ENCODE peak calls at places on chromosomes 6 and 20, in seven cellular contexts. One of them, this sample, is unnamed.

GRCh38 chr6:22451960-22452359 is 117.4 kb upstream of the HDGFL1 start:
- DNase-seq in RWPE1: no peak
- DNase-seq in body of pancreas: no peak
- DNase-seq in cardiac muscle cell: no peak
- DNase-seq in activated CD8-positive, alpha-beta T cell treated with anti-CD3 and anti-CD28 coated beads for 36 hours: no peak
- DNase-seq in spleen: no peak
- DNase-seq in H9: no peak
- DNase-seq in this sample: no peak

GRCh38 chr6:27541212-27541931 is 68.5 kb upstream of the ZNF184 start:
- DNase-seq in activated CD8-positive, alpha-beta T cell treated with anti-CD3 and anti-CD28 coated beads for 36 hours: peak
- DNase-seq in body of pancreas: no peak
- DNase-seq in spleen: no peak
- DNase-seq in cardiac muscle cell: no peak
- DNase-seq in H9: peak
- DNase-seq in RWPE1: no peak
- DNase-seq in this sample: no peak

GRCh38 chr20:34546751-34547181 is 11.8 kb upstream of the MAP1LC3A start:
- DNase-seq in H9: no peak
- DNase-seq in activated CD8-positive, alpha-beta T cell treated with anti-CD3 and anti-CD28 coated beads for 36 hours: no peak
- DNase-seq in spleen: no peak
- DNase-seq in body of pancreas: no peak
- DNase-seq in RWPE1: no peak
- DNase-seq in cardiac muscle cell: no peak
- DNase-seq in this sample: no peak

GRCh38 chr6:163802267-163802666 is 387.7 kb downstream of the QKI start:
- DNase-seq in activated CD8-positive, alpha-beta T cell treated with anti-CD3 and anti-CD28 coated beads for 36 hours: no peak
- DNase-seq in H9: no peak
- DNase-seq in body of pancreas: no peak
- DNase-seq in spleen: no peak
- DNase-seq in cardiac muscle cell: no peak
- DNase-seq in RWPE1: no peak
- DNase-seq in this sample: no peak

GRCh38 chr20:36485286-36485685 is 56.0 kb upstream of the MYL9 start:
- DNase-seq in activated CD8-positive, alpha-beta T cell treated with anti-CD3 and anti-CD28 coated beads for 36 hours: no peak
- DNase-seq in body of pancreas: no peak
- DNase-seq in H9: no peak
- DNase-seq in cardiac muscle cell: no peak
- DNase-seq in spleen: no peak
- DNase-seq in RWPE1: no peak
- DNase-seq in this sample: no peak

GRCh38 chr6:89160693-89161092 is 14.8 kb downstream of the PM20D2 start:
- DNase-seq in activated CD8-positive, alpha-beta T cell treated with anti-CD3 and anti-CD28 coated beads for 36 hours: no peak
- DNase-seq in H9: no peak
- DNase-seq in body of pancreas: no peak
- DNase-seq in spleen: no peak
- DNase-seq in cardiac muscle cell: no peak
- DNase-seq in RWPE1: no peak
- DNase-seq in this sample: no peak

GRCh38 chr20:46551508-46552280 is 1.2 kb upstream of the OCSTAMP start:
- DNase-seq in spleen: no peak
- DNase-seq in H9: no peak
- DNase-seq in RWPE1: no peak
- DNase-seq in body of pancreas: no peak
- DNase-seq in activated CD8-positive, alpha-beta T cell treated with anti-CD3 and anti-CD28 coated beads for 36 hours: no peak
- DNase-seq in cardiac muscle cell: no peak
- DNase-seq in this sample: no peak

GRCh38 chr6:153129873-153130514 is 1.1 kb downstream of the RGS17 start:
- DNase-seq in H9: no peak
- DNase-seq in spleen: peak
- DNase-seq in RWPE1: peak
- DNase-seq in activated CD8-positive, alpha-beta T cell treated with anti-CD3 and anti-CD28 coated beads for 36 hours: no peak
- DNase-seq in cardiac muscle cell: peak
- DNase-seq in body of pancreas: no peak
- DNase-seq in this sample: peak

GRCh38 chr20:64142546-64142945 is 21.7 kb upstream of the MYT1 start:
- DNase-seq in RWPE1: no peak
- DNase-seq in spleen: peak
- DNase-seq in cardiac muscle cell: no peak
- DNase-seq in H9: no peak
- DNase-seq in activated CD8-positive, alpha-beta T cell treated with anti-CD3 and anti-CD28 coated beads for 36 hours: no peak
- DNase-seq in body of pancreas: no peak
- DNase-seq in this sample: no peak

GRCh38 chr20:10984899-10985298 is 311.1 kb upstream of the JAG1 start:
- DNase-seq in activated CD8-positive, alpha-beta T cell treated with anti-CD3 and anti-CD28 coated beads for 36 hours: no peak
- DNase-seq in H9: no peak
- DNase-seq in cardiac muscle cell: no peak
- DNase-seq in spleen: no peak
- DNase-seq in body of pancreas: no peak
- DNase-seq in RWPE1: no peak
- DNase-seq in this sample: no peak

GRCh38 chr6:109187399-109188114 is 92.2 kb downstream of the CEP57L1 start:
- DNase-seq in activated CD8-positive, alpha-beta T cell treated with anti-CD3 and anti-CD28 coated beads for 36 hours: peak
- DNase-seq in body of pancreas: peak
- DNase-seq in H9: peak
- DNase-seq in spleen: peak
- DNase-seq in cardiac muscle cell: peak
- DNase-seq in RWPE1: peak
- DNase-seq in this sample: peak

GRCh38 chr6:75546401-75546800 is 52.8 kb upstream of the FILIP1 start:
- DNase-seq in H9: no peak
- DNase-seq in body of pancreas: no peak
- DNase-seq in cardiac muscle cell: peak
- DNase-seq in RWPE1: peak
- DNase-seq in spleen: no peak
- DNase-seq in activated CD8-positive, alpha-beta T cell treated with anti-CD3 and anti-CD28 coated beads for 36 hours: no peak
- DNase-seq in this sample: no peak

GRCh38 chr6:62711750-62712149 is 425.7 kb upstream of the KHDRBS2 start:
- DNase-seq in spleen: no peak
- DNase-seq in RWPE1: no peak
- DNase-seq in body of pancreas: no peak
- DNase-seq in activated CD8-positive, alpha-beta T cell treated with anti-CD3 and anti-CD28 coated beads for 36 hours: no peak
- DNase-seq in H9: no peak
- DNase-seq in cardiac muscle cell: no peak
- DNase-seq in this sample: no peak

GRCh38 chr6:45728674-45729073 is 287.0 kb downstream of the CLIC5 start:
- DNase-seq in body of pancreas: no peak
- DNase-seq in cardiac muscle cell: peak
- DNase-seq in activated CD8-positive, alpha-beta T cell treated with anti-CD3 and anti-CD28 coated beads for 36 hours: no peak
- DNase-seq in H9: no peak
- DNase-seq in spleen: no peak
- DNase-seq in RWPE1: peak
- DNase-seq in this sample: no peak

GRCh38 chr6:128327890-128328289 is 192.5 kb downstream of the PTPRK start:
- DNase-seq in H9: peak
- DNase-seq in RWPE1: no peak
- DNase-seq in cardiac muscle cell: peak
- DNase-seq in body of pancreas: no peak
- DNase-seq in spleen: no peak
- DNase-seq in activated CD8-positive, alpha-beta T cell treated with anti-CD3 and anti-CD28 coated beads for 36 hours: peak
- DNase-seq in this sample: peak

GRCh38 chr6:90179190-90180169 is 117.2 kb downstream of the BACH2 start:
- DNase-seq in H9: no peak
- DNase-seq in body of pancreas: no peak
- DNase-seq in cardiac muscle cell: peak
- DNase-seq in RWPE1: no peak
- DNase-seq in activated CD8-positive, alpha-beta T cell treated with anti-CD3 and anti-CD28 coated beads for 36 hours: peak
- DNase-seq in spleen: no peak
- DNase-seq in this sample: no peak
- TF ChIP-seq CTCF in H9: peak
- TF ChIP-seq CTCF in body of pancreas: peak
- TF ChIP-seq CTCF in cardiac muscle cell: peak
- TF ChIP-seq CTCF in RWPE1: no peak
- TF ChIP-seq CTCF in activated CD8-positive, alpha-beta T cell treated with anti-CD3 and anti-CD28 coated beads for 36 hours: peak
- TF ChIP-seq CTCF in spleen: no peak
- TF ChIP-seq CTCF in this sample: no peak

GRCh38 chr6:11908706-11909105 is 103.4 kb upstream of the HIVEP1 start:
- DNase-seq in cardiac muscle cell: no peak
- DNase-seq in H9: no peak
- DNase-seq in RWPE1: no peak
- DNase-seq in body of pancreas: no peak
- DNase-seq in activated CD8-positive, alpha-beta T cell treated with anti-CD3 and anti-CD28 coated beads for 36 hours: no peak
- DNase-seq in spleen: no peak
- DNase-seq in this sample: no peak

GRCh38 chr6:11909696-11910132 is 102.4 kb upstream of the HIVEP1 start:
- DNase-seq in activated CD8-positive, alpha-beta T cell treated with anti-CD3 and anti-CD28 coated beads for 36 hours: no peak
- DNase-seq in cardiac muscle cell: peak
- DNase-seq in RWPE1: no peak
- DNase-seq in body of pancreas: no peak
- DNase-seq in H9: no peak
- DNase-seq in spleen: no peak
- DNase-seq in this sample: no peak

GRCh38 chr6:11911535-11911934 is 100.6 kb upstream of the HIVEP1 start:
- DNase-seq in body of pancreas: no peak
- DNase-seq in H9: no peak
- DNase-seq in spleen: no peak
- DNase-seq in RWPE1: no peak
- DNase-seq in activated CD8-positive, alpha-beta T cell treated with anti-CD3 and anti-CD28 coated beads for 36 hours: no peak
- DNase-seq in cardiac muscle cell: no peak
- DNase-seq in this sample: no peak

GRCh38 chr6:11918021-11918738 is 93.9 kb upstream of the HIVEP1 start:
- DNase-seq in RWPE1: no peak
- DNase-seq in H9: no peak
- DNase-seq in spleen: no peak
- DNase-seq in cardiac muscle cell: peak
- DNase-seq in activated CD8-positive, alpha-beta T cell treated with anti-CD3 and anti-CD28 coated beads for 36 hours: no peak
- DNase-seq in body of pancreas: no peak
- DNase-seq in this sample: no peak

DNA sequence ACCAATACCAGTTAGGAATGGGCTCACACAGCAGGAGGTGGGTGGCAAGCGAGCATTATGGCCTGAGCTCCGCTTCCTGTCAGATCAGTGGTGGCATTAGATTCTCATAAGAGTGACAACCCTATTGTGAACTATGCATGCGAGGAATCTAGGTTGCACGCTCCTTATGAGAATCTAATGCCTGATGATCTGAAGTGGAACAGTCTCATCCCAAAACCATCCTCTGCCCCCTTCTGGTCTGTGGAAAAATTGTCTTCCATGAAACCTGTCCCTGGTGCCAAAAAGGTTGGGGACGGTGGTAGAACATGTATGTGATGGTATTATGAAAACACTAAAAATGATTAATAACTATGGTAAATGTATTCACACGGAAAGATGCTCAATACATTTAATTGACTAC is 99.7 kb upstream of the HIVEP1 start:
- DNase-seq in H9: no peak
- DNase-seq in RWPE1: no peak
- DNase-seq in activated CD8-positive, alpha-beta T cell treated with anti-CD3 and anti-CD28 coated beads for 36 hours: no peak
- DNase-seq in body of pancreas: no peak
- DNase-seq in cardiac muscle cell: no peak
- DNase-seq in spleen: no peak
- DNase-seq in this sample: no peak
- TF ChIP-seq CTCF in H9: peak
- TF ChIP-seq CTCF in RWPE1: peak
- TF ChIP-seq CTCF in activated CD8-positive, alpha-beta T cell treated with anti-CD3 and anti-CD28 coated beads for 36 hours: peak
- TF ChIP-seq CTCF in body of pancreas: no peak
- TF ChIP-seq CTCF in cardiac muscle cell: peak
- TF ChIP-seq CTCF in spleen: no peak
- TF ChIP-seq CTCF in this sample: no peak

GRCh38 chr20:12395404-12396159 is 477.9 kb downstream of the BTBD3 start:
- DNase-seq in activated CD8-positive, alpha-beta T cell treated with anti-CD3 and anti-CD28 coated beads for 36 hours: no peak
- DNase-seq in RWPE1: no peak
- DNase-seq in spleen: no peak
- DNase-seq in body of pancreas: no peak
- DNase-seq in cardiac muscle cell: peak
- DNase-seq in H9: no peak
- DNase-seq in this sample: no peak

GRCh38 chr20:12391099-12391498 is 473.4 kb downstream of the BTBD3 start:
- DNase-seq in spleen: no peak
- DNase-seq in cardiac muscle cell: no peak
- DNase-seq in body of pancreas: no peak
- DNase-seq in activated CD8-positive, alpha-beta T cell treated with anti-CD3 and anti-CD28 coated beads for 36 hours: no peak
- DNase-seq in RWPE1: no peak
- DNase-seq in H9: no peak
- DNase-seq in this sample: no peak

GRCh38 chr20:12394786-12395185 is 477.1 kb downstream of the BTBD3 start:
- DNase-seq in RWPE1: no peak
- DNase-seq in activated CD8-positive, alpha-beta T cell treated with anti-CD3 and anti-CD28 coated beads for 36 hours: no peak
- DNase-seq in H9: peak
- DNase-seq in body of pancreas: peak
- DNase-seq in spleen: no peak
- DNase-seq in cardiac muscle cell: peak
- DNase-seq in this sample: no peak
- TF ChIP-seq CTCF in RWPE1: no peak
- TF ChIP-seq CTCF in activated CD8-positive, alpha-beta T cell treated with anti-CD3 and anti-CD28 coated beads for 36 hours: no peak
- TF ChIP-seq CTCF in H9: peak
- TF ChIP-seq CTCF in body of pancreas: no peak
- TF ChIP-seq CTCF in spleen: no peak
- TF ChIP-seq CTCF in cardiac muscle cell: peak
- TF ChIP-seq CTCF in this sample: no peak

DNA sequence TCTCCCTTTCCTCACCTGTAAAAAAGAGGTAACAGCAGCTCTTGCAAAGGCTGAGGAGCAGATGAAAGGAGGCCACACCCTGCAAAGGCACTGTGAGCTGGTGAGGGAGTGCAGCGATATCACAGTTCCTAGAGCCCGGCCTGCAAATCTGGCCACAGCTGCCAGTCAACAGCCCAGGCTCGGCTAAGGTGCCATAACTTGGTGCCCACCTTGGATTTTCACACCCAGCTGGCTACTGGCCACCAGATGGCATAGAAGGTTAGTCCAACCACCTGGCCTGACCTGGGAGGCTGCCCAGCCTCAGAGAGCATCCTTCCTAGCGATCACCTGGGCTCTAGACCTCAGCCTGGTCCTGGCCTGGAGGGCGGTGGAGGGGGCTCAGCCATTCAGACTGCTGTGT is 46.8 kb downstream of the KCNB1 start:
- DNase-seq in body of pancreas: no peak
- DNase-seq in spleen: no peak
- DNase-seq in cardiac muscle cell: no peak
- DNase-seq in H9: peak
- DNase-seq in RWPE1: no peak
- DNase-seq in activated CD8-positive, alpha-beta T cell treated with anti-CD3 and anti-CD28 coated beads for 36 hours: no peak
- DNase-seq in this sample: no peak
- TF ChIP-seq CTCF in body of pancreas: no peak
- TF ChIP-seq CTCF in spleen: no peak
- TF ChIP-seq CTCF in cardiac muscle cell: no peak
- TF ChIP-seq CTCF in H9: peak
- TF ChIP-seq CTCF in RWPE1: no peak
- TF ChIP-seq CTCF in activated CD8-positive, alpha-beta T cell treated with anti-CD3 and anti-CD28 coated beads for 36 hours: no peak
- TF ChIP-seq CTCF in this sample: no peak

DNA sequence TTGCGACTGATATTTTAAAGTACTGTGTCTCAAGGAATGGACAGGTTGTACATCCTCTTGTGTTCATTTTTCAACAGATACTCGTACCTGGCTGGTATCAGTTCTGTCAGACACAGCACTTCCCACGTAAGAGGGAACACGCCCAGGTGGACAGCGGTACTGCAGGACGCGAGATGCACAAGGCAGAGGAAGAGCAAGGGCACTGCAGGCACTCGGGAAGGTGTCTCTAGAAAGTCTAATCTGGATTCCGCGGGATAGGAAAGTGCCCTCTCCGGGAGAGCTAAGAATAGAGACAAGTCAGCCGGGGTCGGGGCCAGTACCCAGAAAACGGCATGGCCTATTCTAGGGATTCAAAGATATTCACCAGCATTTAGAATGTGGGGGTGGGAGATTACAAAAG is 94.2 kb upstream of the MBOAT1 start:
- DNase-seq in cardiac muscle cell: no peak
- DNase-seq in RWPE1: no peak
- DNase-seq in spleen: no peak
- DNase-seq in body of pancreas: no peak
- DNase-seq in activated CD8-positive, alpha-beta T cell treated with anti-CD3 and anti-CD28 coated beads for 36 hours: no peak
- DNase-seq in H9: peak
- DNase-seq in this sample: no peak
- TF ChIP-seq CTCF in cardiac muscle cell: no peak
- TF ChIP-seq CTCF in RWPE1: no peak
- TF ChIP-seq CTCF in spleen: no peak
- TF ChIP-seq CTCF in body of pancreas: no peak
- TF ChIP-seq CTCF in activated CD8-positive, alpha-beta T cell treated with anti-CD3 and anti-CD28 coated beads for 36 hours: no peak
- TF ChIP-seq CTCF in H9: peak
- TF ChIP-seq CTCF in this sample: no peak

GRCh38 chr6:30396833-30397479 is 52.0 kb downstream of the RPP21 start:
- DNase-seq in activated CD8-positive, alpha-beta T cell treated with anti-CD3 and anti-CD28 coated beads for 36 hours: peak
- DNase-seq in spleen: peak
- DNase-seq in H9: peak
- DNase-seq in RWPE1: peak
- DNase-seq in body of pancreas: peak
- DNase-seq in cardiac muscle cell: peak
- DNase-seq in this sample: peak
- TF ChIP-seq CTCF in activated CD8-positive, alpha-beta T cell treated with anti-CD3 and anti-CD28 coated beads for 36 hours: peak
- TF ChIP-seq CTCF in spleen: peak
- TF ChIP-seq CTCF in H9: peak
- TF ChIP-seq CTCF in RWPE1: peak
- TF ChIP-seq CTCF in body of pancreas: peak
- TF ChIP-seq CTCF in cardiac muscle cell: peak
- TF ChIP-seq CTCF in this sample: peak

This sample was measured in GM20000.